ENCODE peak calls at places on chromosomes 5 and 9, in nine cellular contexts. One of them, this sample, is unnamed. For H3K4me1, the result is how much of the 10 kb centered on the place peaks cover.

GRCh38 chr5:175107028-175107588 is 336.9 kb downstream of the DRD1 start:
- DNase-seq in A549: no peak
- DNase-seq in body of pancreas: no peak
- DNase-seq in K562: no peak
- DNase-seq in prostate gland: no peak
- DNase-seq in ovary: no peak
- DNase-seq in tibial nerve: no peak
- DNase-seq in vagina: no peak
- DNase-seq in gastrocnemius medialis: no peak
- DNase-seq in this sample: no peak

GRCh38 chr9:129875687-129876395 is 40.6 kb downstream of the USP20 start:
- DNase-seq in A549: no peak
- DNase-seq in body of pancreas: no peak
- DNase-seq in K562: no peak
- DNase-seq in prostate gland: no peak
- DNase-seq in ovary: no peak
- DNase-seq in tibial nerve: no peak
- DNase-seq in vagina: no peak
- DNase-seq in gastrocnemius medialis: no peak
- DNase-seq in this sample: no peak

GRCh38 chr5:56515011-56515410 is 281.9 kb upstream of the ANKRD55 start:
- DNase-seq in A549: no peak
- DNase-seq in body of pancreas: no peak
- DNase-seq in K562: no peak
- DNase-seq in prostate gland: no peak
- DNase-seq in ovary: no peak
- DNase-seq in tibial nerve: no peak
- DNase-seq in vagina: no peak
- DNase-seq in gastrocnemius medialis: no peak
- DNase-seq in this sample: no peak

GRCh38 chr5:146283344-146283761 is 55.3 kb upstream of the POU4F3 start:
- DNase-seq in A549: peak
- DNase-seq in body of pancreas: no peak
- DNase-seq in K562: no peak
- DNase-seq in prostate gland: no peak
- DNase-seq in ovary: no peak
- DNase-seq in tibial nerve: no peak
- DNase-seq in vagina: no peak
- DNase-seq in gastrocnemius medialis: no peak
- DNase-seq in this sample: no peak

GRCh38 chr9:137454145-137454505 is 5.0 kb downstream of the NSMF start:
- DNase-seq in A549: no peak
- DNase-seq in body of pancreas: peak
- DNase-seq in K562: peak
- DNase-seq in prostate gland: no peak
- DNase-seq in ovary: peak
- DNase-seq in tibial nerve: no peak
- DNase-seq in vagina: no peak
- DNase-seq in gastrocnemius medialis: no peak
- DNase-seq in this sample: peak

GRCh38 chr5:65137631-65138030 is 344.1 kb downstream of the ADAMTS6 start:
- DNase-seq in A549: peak
- DNase-seq in body of pancreas: no peak
- DNase-seq in K562: no peak
- DNase-seq in prostate gland: no peak
- DNase-seq in ovary: no peak
- DNase-seq in tibial nerve: no peak
- DNase-seq in vagina: no peak
- DNase-seq in gastrocnemius medialis: no peak
- DNase-seq in this sample: no peak

GRCh38 chr9:111961575-111961974 is 65.0 kb downstream of the UGCG start:
- DNase-seq in A549: peak
- DNase-seq in body of pancreas: peak
- DNase-seq in K562: no peak
- DNase-seq in prostate gland: no peak
- DNase-seq in ovary: no peak
- DNase-seq in tibial nerve: no peak
- DNase-seq in vagina: no peak
- DNase-seq in gastrocnemius medialis: no peak
- DNase-seq in this sample: no peak

GRCh38 chr5:93151896-93152295 is 429.1 kb downstream of the NR2F1-AS1 start:
- DNase-seq in A549: no peak
- DNase-seq in body of pancreas: no peak
- DNase-seq in K562: no peak
- DNase-seq in prostate gland: no peak
- DNase-seq in ovary: no peak
- DNase-seq in tibial nerve: no peak
- DNase-seq in vagina: no peak
- DNase-seq in gastrocnemius medialis: no peak
- DNase-seq in this sample: no peak

GRCh38 chr9:77132991-77133390 is 44.3 kb upstream of the VPS13A start:
- DNase-seq in A549: no peak
- DNase-seq in body of pancreas: no peak
- DNase-seq in K562: no peak
- DNase-seq in prostate gland: no peak
- DNase-seq in ovary: no peak
- DNase-seq in tibial nerve: no peak
- DNase-seq in vagina: no peak
- DNase-seq in gastrocnemius medialis: no peak
- DNase-seq in this sample: no peak

GRCh38 chr5:170740586-170741205 is 42.8 kb upstream of the GABRP start:
- DNase-seq in A549: no peak
- DNase-seq in body of pancreas: no peak
- DNase-seq in K562: no peak
- DNase-seq in prostate gland: no peak
- DNase-seq in ovary: no peak
- DNase-seq in tibial nerve: no peak
- DNase-seq in vagina: peak
- DNase-seq in gastrocnemius medialis: no peak
- DNase-seq in this sample: no peak

GRCh38 chr9:7970666-7971335 is 171.2 kb upstream of the DMAC1 start:
- DNase-seq in A549: no peak
- DNase-seq in body of pancreas: no peak
- DNase-seq in K562: no peak
- DNase-seq in prostate gland: no peak
- DNase-seq in ovary: no peak
- DNase-seq in tibial nerve: no peak
- DNase-seq in vagina: no peak
- DNase-seq in gastrocnemius medialis: no peak
- DNase-seq in this sample: no peak

GRCh38 chr5:72246954-72247442 is 73.0 kb downstream of the MRPS27 start:
- DNase-seq in A549: no peak
- DNase-seq in body of pancreas: no peak
- DNase-seq in K562: no peak
- DNase-seq in prostate gland: no peak
- DNase-seq in ovary: no peak
- DNase-seq in tibial nerve: no peak
- DNase-seq in vagina: no peak
- DNase-seq in gastrocnemius medialis: no peak
- DNase-seq in this sample: no peak

GRCh38 chr5:101728933-101729332 is 567.2 kb downstream of the SLCO4C1 start:
- DNase-seq in A549: peak
- DNase-seq in body of pancreas: no peak
- DNase-seq in K562: no peak
- DNase-seq in prostate gland: no peak
- DNase-seq in ovary: no peak
- DNase-seq in tibial nerve: no peak
- DNase-seq in vagina: no peak
- DNase-seq in gastrocnemius medialis: no peak
- DNase-seq in this sample: no peak

GRCh38 chr5:178469011-178469974 is 120.9 kb downstream of the COL23A1 start:
- DNase-seq in A549: no peak
- DNase-seq in body of pancreas: no peak
- DNase-seq in K562: no peak
- DNase-seq in prostate gland: no peak
- DNase-seq in ovary: no peak
- DNase-seq in tibial nerve: no peak
- DNase-seq in vagina: peak
- DNase-seq in gastrocnemius medialis: no peak
- DNase-seq in this sample: no peak

GRCh38 chr5:126976520-126977172 is 53.7 kb downstream of the MARCHF3 start:
- DNase-seq in A549: no peak
- DNase-seq in body of pancreas: no peak
- DNase-seq in K562: peak
- DNase-seq in prostate gland: no peak
- DNase-seq in ovary: no peak
- DNase-seq in tibial nerve: no peak
- DNase-seq in vagina: no peak
- DNase-seq in gastrocnemius medialis: no peak
- DNase-seq in this sample: no peak

GRCh38 chr5:181221105-181221791 is 1.8 kb upstream of the TRIM41 start:
- DNase-seq in A549: no peak
- DNase-seq in body of pancreas: no peak
- DNase-seq in K562: peak
- DNase-seq in prostate gland: no peak
- DNase-seq in ovary: peak
- DNase-seq in tibial nerve: no peak
- DNase-seq in vagina: no peak
- DNase-seq in gastrocnemius medialis: no peak
- DNase-seq in this sample: no peak

GRCh38 chr9:136658849-136659535 is 3.7 kb upstream of the EGFL7 start:
- DNase-seq in A549: no peak
- DNase-seq in body of pancreas: no peak
- DNase-seq in K562: no peak
- DNase-seq in prostate gland: no peak
- DNase-seq in ovary: no peak
- DNase-seq in tibial nerve: no peak
- DNase-seq in vagina: no peak
- DNase-seq in gastrocnemius medialis: no peak
- DNase-seq in this sample: no peak

GRCh38 chr5:76389513-76390154 is 13.5 kb upstream of the IQGAP2 start:
- DNase-seq in A549: no peak
- DNase-seq in body of pancreas: peak
- DNase-seq in K562: no peak
- DNase-seq in prostate gland: no peak
- DNase-seq in ovary: no peak
- DNase-seq in tibial nerve: peak
- DNase-seq in vagina: no peak
- DNase-seq in gastrocnemius medialis: no peak
- DNase-seq in this sample: no peak

GRCh38 chr9:110126457-110126856 is 81.5 kb downstream of the C9orf152 start:
- DNase-seq in A549: no peak
- DNase-seq in body of pancreas: no peak
- DNase-seq in K562: no peak
- DNase-seq in prostate gland: no peak
- DNase-seq in ovary: no peak
- DNase-seq in tibial nerve: no peak
- DNase-seq in vagina: no peak
- DNase-seq in gastrocnemius medialis: no peak
- DNase-seq in this sample: no peak
- H3K4me3 ChIP-seq in A549: no peak
- H3K4me3 ChIP-seq in body of pancreas: no peak
- H3K4me3 ChIP-seq in K562: no peak
- H3K4me3 ChIP-seq in prostate gland: no peak
- H3K4me3 ChIP-seq in ovary: peak
- H3K4me3 ChIP-seq in tibial nerve: peak
- H3K4me3 ChIP-seq in vagina: peak
- H3K4me3 ChIP-seq in gastrocnemius medialis: no peak
- H3K4me3 ChIP-seq in this sample: peak

DNA sequence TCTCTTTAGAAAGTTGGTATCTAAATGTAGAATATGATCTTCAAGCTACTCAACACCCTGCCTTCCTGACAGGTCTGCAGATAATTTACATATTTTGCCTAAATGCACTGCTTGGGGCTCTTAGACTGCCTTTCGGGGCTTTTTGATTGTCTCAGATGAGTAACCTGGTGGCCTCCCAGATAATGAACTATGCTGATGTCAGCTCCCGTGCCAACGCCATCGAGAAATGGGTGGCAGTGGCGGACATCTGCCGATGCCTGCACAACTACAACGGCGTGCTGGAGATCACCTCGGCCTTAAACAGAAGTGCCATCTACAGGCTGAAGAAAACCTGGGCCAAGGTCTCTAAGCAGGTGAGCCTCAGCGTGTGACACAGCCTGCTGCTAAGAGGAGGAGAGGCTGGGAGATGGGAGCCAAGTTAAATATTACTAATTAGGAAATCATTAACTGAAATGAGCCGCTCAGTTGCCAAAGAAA is 20.9 kb upstream of the CKMT2 start:
- DNase-seq in A549: no peak
- DNase-seq in body of pancreas: peak
- DNase-seq in K562: no peak
- DNase-seq in prostate gland: no peak
- DNase-seq in ovary: no peak
- DNase-seq in tibial nerve: no peak
- DNase-seq in vagina: no peak
- DNase-seq in gastrocnemius medialis: no peak
- DNase-seq in this sample: no peak
- TF ChIP-seq POLR2A in A549: no peak
- TF ChIP-seq POLR2A in body of pancreas: no peak
- TF ChIP-seq POLR2A in K562: no peak
- TF ChIP-seq POLR2A in prostate gland: no peak
- TF ChIP-seq POLR2A in ovary: no peak
- TF ChIP-seq POLR2A in tibial nerve: no peak
- TF ChIP-seq POLR2A in vagina: no peak
- TF ChIP-seq POLR2A in gastrocnemius medialis: no peak
- TF ChIP-seq POLR2A in this sample: no peak

GRCh38 chr9:134293031-134293521 is 33.2 kb upstream of the RXRA start:
- DNase-seq in A549: no peak
- DNase-seq in body of pancreas: no peak
- DNase-seq in K562: no peak
- DNase-seq in prostate gland: no peak
- DNase-seq in ovary: no peak
- DNase-seq in tibial nerve: no peak
- DNase-seq in vagina: no peak
- DNase-seq in gastrocnemius medialis: no peak
- DNase-seq in this sample: no peak
- H3K4me1 ChIP-seq in A549: under half
- H3K4me1 ChIP-seq in body of pancreas: under half
- H3K4me1 ChIP-seq in K562: under half
- H3K4me1 ChIP-seq in prostate gland: under half
- H3K4me1 ChIP-seq in ovary: under half
- H3K4me1 ChIP-seq in tibial nerve: under half
- H3K4me1 ChIP-seq in vagina: under half
- H3K4me1 ChIP-seq in gastrocnemius medialis: under half
- H3K4me1 ChIP-seq in this sample: under half

DNA sequence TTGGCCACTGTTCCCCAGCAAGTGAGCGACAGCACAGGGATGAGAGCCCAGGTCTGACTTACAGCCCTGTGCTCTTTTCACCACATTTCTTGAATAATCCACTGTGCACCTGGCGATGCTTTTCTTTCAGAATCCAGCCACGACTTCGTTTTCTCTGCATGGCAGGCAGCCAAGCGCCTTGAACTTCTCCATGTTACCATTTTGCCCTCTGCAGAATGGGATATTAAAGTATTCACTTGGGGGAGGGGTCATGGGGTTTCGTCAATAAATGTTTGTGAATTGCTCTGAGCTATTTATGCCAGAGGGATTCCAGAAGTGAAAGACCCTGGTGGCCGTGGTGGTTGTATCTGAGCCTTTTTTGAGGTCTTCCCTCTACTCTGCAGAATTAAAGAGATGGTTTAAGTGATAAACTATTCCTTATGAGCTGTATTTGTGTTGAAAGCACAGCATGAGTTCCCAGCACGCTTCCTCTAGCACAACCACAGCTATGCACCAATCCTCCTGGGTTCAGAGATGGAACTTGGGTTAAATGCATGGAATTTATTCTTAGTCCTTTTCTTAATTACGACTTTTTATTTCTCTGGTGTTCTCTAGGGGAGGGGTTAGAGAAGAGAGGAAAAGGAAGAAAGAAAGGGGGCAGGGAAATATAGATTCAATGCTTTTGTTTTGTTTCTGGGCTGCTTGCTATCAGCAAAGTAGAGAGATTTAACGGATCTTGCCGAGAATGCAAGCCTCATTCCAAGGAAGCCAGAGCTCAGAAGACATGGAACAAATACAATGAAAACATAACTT is 478.2 kb upstream of the TNC start:
- DNase-seq in A549: peak
- DNase-seq in body of pancreas: no peak
- DNase-seq in K562: no peak
- DNase-seq in prostate gland: no peak
- DNase-seq in ovary: no peak
- DNase-seq in tibial nerve: no peak
- DNase-seq in vagina: no peak
- DNase-seq in gastrocnemius medialis: no peak
- DNase-seq in this sample: no peak
- H3K4me3 ChIP-seq in A549: no peak
- H3K4me3 ChIP-seq in body of pancreas: no peak
- H3K4me3 ChIP-seq in K562: no peak
- H3K4me3 ChIP-seq in prostate gland: no peak
- H3K4me3 ChIP-seq in ovary: no peak
- H3K4me3 ChIP-seq in tibial nerve: no peak
- H3K4me3 ChIP-seq in vagina: no peak
- H3K4me3 ChIP-seq in gastrocnemius medialis: no peak
- H3K4me3 ChIP-seq in this sample: no peak